ENCODE peak calls at places on chromosomes 12 and 14, in eight cellular contexts. V is stimulated activated CD4-positive, alpha-beta T cell treated with anti-CD3 and anti-CD28 coated beads, Interleukin-1b, Interleukin-23, amount 100 ng/mL, for 24 hours; A is neural crest cell; G is NCI-H146; C is COR-L47; W is lung; I is effector CD8-positive, alpha-beta T cell; X is RWPE1. B is an unnamed sample.

GRCh38 chr14:23299558-23299957 is 3.1 kb downstream of the PPP1R3E start:
- DNase-seq in V (no peak), A (no peak), G (no peak), C (peak), W (no peak), I (no peak), X (no peak), B (no peak)

GRCh38 chr12:69161835-69162234 is 77.5 kb upstream of the CPSF6 start:
- DNase-seq in V (peak), A (no peak), G (peak), C (peak), W (no peak), I (no peak), X (no peak), B (no peak)

GRCh38 chr14:29227631-29228030 is 461.0 kb downstream of the FOXG1 start:
- DNase-seq in V (no peak), A (no peak), G (no peak), C (no peak), W (no peak), I (no peak), X (no peak), B (no peak)

GRCh38 chr14:99145307-99145706 is 126.7 kb downstream of the BCL11B start:
- DNase-seq in V (no peak), A (no peak), G (no peak), C (no peak), W (no peak), I (no peak), X (no peak), B (no peak)

GRCh38 chr12:5166976-5167375 is 123.3 kb downstream of the KCNA5 start:
- DNase-seq in V (no peak), A (no peak), G (no peak), C (no peak), W (no peak), I (no peak), X (no peak), B (peak)

GRCh38 chr14:71169861-71170260 is 262.6 kb downstream of the PCNX1 start:
- DNase-seq in V (no peak), A (no peak), G (peak), C (no peak), W (no peak), I (no peak), X (no peak), B (no peak)

GRCh38 chr12:13204428-13204827 is 7.9 kb downstream of the EMP1 start:
- DNase-seq in V (no peak), A (no peak), G (no peak), C (no peak), W (no peak), I (no peak), X (no peak), B (peak)

GRCh38 chr12:88733003-88733402 is 152.7 kb upstream of the KITLG start:
- DNase-seq in V (no peak), A (no peak), G (peak), C (peak), W (no peak), I (no peak), X (no peak), B (no peak)

GRCh38 chr12:130227641-130228040 is 65.4 kb downstream of the FZD10 start:
- DNase-seq in V (no peak), A (no peak), G (no peak), C (no peak), W (no peak), I (no peak), X (no peak), B (no peak)

GRCh38 chr14:55099741-55100140 is 29.3 kb upstream of the LGALS3 start:
- DNase-seq in V (no peak), A (no peak), G (no peak), C (no peak), W (no peak), I (no peak), X (no peak), B (no peak)

GRCh38 chr12:76726626-76727025 is 37.3 kb upstream of the ZDHHC17 start:
- DNase-seq in V (no peak), A (no peak), G (no peak), C (no peak), W (no peak), I (no peak), X (no peak), B (no peak)

GRCh38 chr14:29548948-29549370 is 378.7 kb downstream of the PRKD1 start:
- DNase-seq in V (no peak), A (no peak), G (peak), C (peak), W (no peak), I (no peak), X (peak), B (peak)

GRCh38 chr14:100193417-100194357 is 34.2 kb upstream of the DEGS2 start:
- DNase-seq in V (no peak), A (peak), G (no peak), C (no peak), W (no peak), I (no peak), X (no peak), B (no peak)

GRCh38 chr12:6214633-6215032 is 14.4 kb downstream of the CD9 start:
- DNase-seq in V (no peak), A (no peak), G (no peak), C (no peak), W (no peak), I (no peak), X (peak), B (no peak)

GRCh38 chr12:9741726-9742125 is 8.8 kb upstream of the CLECL1 start:
- DNase-seq in V (no peak), A (no peak), G (no peak), C (no peak), W (no peak), I (peak), X (no peak), B (no peak)